ENCODE peak calls at places on chromosome 19, in ten cellular contexts. S is uterus, N is IMR-90, B is GM23248, K is heart left ventricle, T is Peyer's patch, D is hepatocyte, A is endothelial cell of umbilical vein, Q is esophagus squamous epithelium, X is lower lobe of right lung. J is an unnamed sample. For H3K9me3, the result is how much of the 10 kb centered on the place peaks cover.

GRCh38 chr19:30085394-30085793 is 143.4 kb downstream of the URI1 start:
- DNase-seq in T (no peak), N (no peak), S (no peak), Q (no peak), D (no peak), X (peak), B (no peak), K (no peak), A (no peak), J (no peak)

GRCh38 chr19:38142176-38143035 is 81.6 kb downstream of the DPF1 start:
- DNase-seq in T (peak), S (peak), K (peak), A (peak), D (peak), N (peak), Q (no peak), B (peak), X (no peak), J (peak)

GRCh38 chr19:13069415-13070369 is 33.0 kb downstream of the LYL1 start:
- DNase-seq in X (no peak), B (no peak), Q (no peak), S (no peak), K (no peak), T (no peak), A (peak), D (no peak), N (no peak), J (no peak)

GRCh38 chr19:4877753-4878490 is 10.5 kb upstream of the PLIN3 start:
- DNase-seq in T (no peak), X (no peak), B (no peak), K (no peak), D (no peak), S (no peak), Q (no peak), A (no peak), N (no peak), J (no peak)

GRCh38 chr19:43525836-43526771 is 897 bp downstream of the ETHE1 start:
- DNase-seq in D (peak), X (peak), A (peak), S (no peak), Q (no peak), T (peak), B (peak), N (peak), K (no peak), J (no peak)

GRCh38 chr19:51317381-51317780 is 5.9 kb downstream of the IGLON5 start:
- DNase-seq in B (no peak), Q (no peak), D (peak), S (no peak), X (no peak), N (no peak), A (no peak), K (no peak), T (peak), J (peak)

GRCh38 chr19:32339988-32340874 is 5.2 kb upstream of the ZNF507 start:
- DNase-seq in X (peak), K (peak), N (peak), B (peak), Q (no peak), D (peak), S (peak), A (peak), T (peak), J (peak)

GRCh38 chr19:16588089-16588823 is 16.0 kb upstream of the SLC35E1 start:
- DNase-seq in B (no peak), T (peak), X (no peak), Q (no peak), K (no peak), D (no peak), A (peak), N (peak), S (no peak), J (no peak)

GRCh38 chr19:42229855-42230331 is 9.8 kb downstream of the ZNF526 start:
- DNase-seq in T (no peak), N (peak), B (peak), Q (no peak), A (no peak), K (no peak), X (no peak), D (no peak), S (no peak), J (no peak)

GRCh38 chr19:4539697-4540581 is at the start of gene LRG1:
- DNase-seq in D (peak), Q (no peak), S (peak), X (peak), B (no peak), K (no peak), T (peak), N (no peak), A (peak), J (no peak)

GRCh38 chr19:14002571-14003278 is 3.4 kb downstream of the RFX1 start:
- DNase-seq in A (no peak), S (no peak), D (no peak), B (no peak), K (no peak), T (peak), X (peak), Q (no peak), N (no peak), J (no peak)

GRCh38 chr19:30236006-30236405 is 136.2 kb upstream of the ZNF536 start:
- DNase-seq in N (no peak), X (no peak), Q (no peak), K (no peak), A (no peak), B (no peak), T (no peak), S (no peak), D (no peak), J (no peak)

GRCh38 chr19:4970558-4971423 is 1.9 kb downstream of the KDM4B start:
- DNase-seq in T (no peak), B (peak), A (peak), D (no peak), N (no peak), X (no peak), K (no peak), S (no peak), Q (no peak), J (no peak)

GRCh38 chr19:33332248-33332647 is 29.9 kb upstream of the CEBPA start:
- DNase-seq in A (no peak), T (no peak), D (no peak), K (peak), N (no peak), X (peak), Q (no peak), S (no peak), B (no peak), J (no peak)

GRCh38 chr19:39398297-39398864 is 7.2 kb downstream of the MED29 start:
- DNase-seq in K (peak), A (no peak), T (peak), D (peak), N (peak), X (peak), S (peak), B (peak), Q (no peak), J (peak)

GRCh38 chr19:12996542-12997094 is 1.3 kb downstream of the NFIX start:
- DNase-seq in Q (no peak), N (peak), T (no peak), X (no peak), D (no peak), B (peak), A (peak), K (peak), S (no peak), J (peak)

GRCh38 chr19:44345969-44346368 is 10.5 kb downstream of the ZNF112 start:
- DNase-seq in B (no peak), X (no peak), T (no peak), Q (no peak), K (no peak), S (no peak), D (no peak), A (no peak), N (no peak), J (no peak)

GRCh38 chr19:1237754-1238372 is at the start of gene CBARP:
- DNase-seq in D (peak), T (peak), Q (no peak), X (no peak), B (peak), A (no peak), K (no peak), N (no peak), S (peak), J (peak)

GRCh38 chr19:52603558-52604207 is 33.6 kb downstream of the ZNF701 start:
- DNase-seq in K (no peak), Q (no peak), D (no peak), X (no peak), A (no peak), S (no peak), N (peak), B (peak), T (no peak), J (no peak)

GRCh38 chr19:246551-246950 is 44.7 kb downstream of the PLPP2 start:
- DNase-seq in A (no peak), B (no peak), D (peak), N (no peak), S (no peak), X (peak), T (no peak), K (no peak), Q (no peak), J (no peak)

GRCh38 chr19:39405930-39406655 is 554 bp upstream of the ZFP36 start:
- DNase-seq in A (no peak), B (peak), T (peak), X (no peak), N (no peak), D (no peak), S (no peak), K (no peak), Q (peak), J (no peak)

GRCh38 chr19:21568816-21569496 is 63.6 kb downstream of the ZNF429 start:
- DNase-seq in A (no peak), B (peak), Q (no peak), K (peak), D (no peak), X (peak), S (peak), N (peak), T (peak), J (peak)

GRCh38 chr19:48870048-48870447 is 1.6 kb upstream of the PLEKHA4 start:
- DNase-seq in T (no peak), D (no peak), X (no peak), N (no peak), A (no peak), Q (no peak), S (no peak), B (no peak), K (no peak), J (no peak)

GRCh38 chr19:48868196-48868886 is at the start of gene PLEKHA4:
- DNase-seq in K (peak), A (peak), D (peak), N (peak), Q (no peak), T (peak), X (peak), S (peak), B (peak), J (peak)

GRCh38 chr19:48867922-48868195 is 558 bp downstream of the PLEKHA4 start:
- DNase-seq in N (no peak), K (peak), T (no peak), S (no peak), X (no peak), A (no peak), B (no peak), D (no peak), Q (no peak), J (no peak)

GRCh38 chr19:48866692-48867091 is 1.7 kb downstream of the PLEKHA4 start:
- DNase-seq in A (no peak), D (no peak), N (no peak), X (no peak), B (peak), T (no peak), K (no peak), Q (no peak), S (no peak), J (no peak)

GRCh38 chr19:48867119-48867921 is 1.1 kb downstream of the PLEKHA4 start:
- DNase-seq in A (no peak), B (peak), T (no peak), N (no peak), K (no peak), X (no peak), Q (no peak), S (no peak), D (no peak), J (no peak)
- H3K4me3 ChIP-seq in A (no peak), B (peak), T (no peak), N (peak), K (no peak), X (peak), Q (peak), S (peak), D (no peak), J (peak)

GRCh38 chr19:9799162-9799561 is 19.7 kb downstream of the FBXL12 start:
- DNase-seq in T (no peak), N (no peak), K (no peak), A (no peak), B (no peak), X (no peak), S (no peak), Q (no peak), D (no peak), J (no peak)
- H3K9me3 ChIP-seq in T (under half), N (under half), K (under half), A (under half), B (under half), X (under half), S (under half), Q (under half), D (under half), J (under half)

GRCh38 chr19:47427241-47428176 is 8.2 kb upstream of the MEIS3 start:
- DNase-seq in T (peak), D (peak), A (peak), B (peak), S (peak), N (peak), Q (no peak), K (peak), X (peak), J (peak)
- H3K4me3 ChIP-seq in T (no peak), D (no peak), A (no peak), B (peak), S (peak), N (peak), Q (no peak), K (no peak), X (no peak), J (no peak)

DNA sequence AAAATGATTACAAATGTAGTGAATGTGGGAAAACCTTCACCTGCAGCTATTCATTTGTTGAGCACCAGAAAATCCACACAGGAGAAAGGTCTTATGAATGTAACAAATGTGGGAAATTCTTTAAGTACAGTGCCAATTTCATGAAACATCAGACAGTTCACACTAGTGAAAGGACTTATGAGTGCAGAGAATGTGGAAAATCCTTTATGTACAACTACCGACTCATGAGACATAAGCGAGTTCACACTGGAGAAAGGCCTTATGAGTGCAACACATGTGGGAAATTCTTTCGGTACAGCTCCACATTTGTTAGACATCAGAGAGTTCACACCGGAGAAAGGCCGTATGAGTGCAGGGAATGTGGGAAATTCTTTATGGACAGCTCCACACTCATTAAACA is 9.2 kb downstream of the ZNF548 start:
- DNase-seq in S (no peak), N (no peak), T (no peak), K (no peak), Q (no peak), D (no peak), X (no peak), A (no peak), B (no peak), J (no peak)
- H3K9me3 ChIP-seq in S (under half), N (under half), T (under half), K (under half), Q (under half), D (under half), X (under half), A (under half), B (under half), J (under half)

GRCh38 chr19:54660967-54661366 is 1.8 kb upstream of the LILRB4 start:
- DNase-seq in T (no peak), X (no peak), S (no peak), N (no peak), A (no peak), Q (no peak), D (no peak), K (no peak), B (no peak), J (no peak)

GRCh38 chr19:54660306-54660705 is 2.5 kb upstream of the LILRB4 start:
- DNase-seq in A (no peak), S (no peak), B (no peak), D (no peak), N (no peak), X (no peak), Q (no peak), T (no peak), K (no peak), J (no peak)

GRCh38 chr19:54665530-54665929 is 2.7 kb downstream of the LILRB4 start:
- DNase-seq in Q (no peak), B (no peak), K (no peak), A (no peak), T (no peak), D (no peak), X (no peak), S (no peak), N (no peak), J (no peak)

GRCh38 chr19:54662730-54663129 is at the start of gene LILRB4:
- DNase-seq in N (no peak), X (peak), A (no peak), Q (no peak), D (no peak), B (no peak), K (peak), S (no peak), T (peak), J (no peak)

DNA sequence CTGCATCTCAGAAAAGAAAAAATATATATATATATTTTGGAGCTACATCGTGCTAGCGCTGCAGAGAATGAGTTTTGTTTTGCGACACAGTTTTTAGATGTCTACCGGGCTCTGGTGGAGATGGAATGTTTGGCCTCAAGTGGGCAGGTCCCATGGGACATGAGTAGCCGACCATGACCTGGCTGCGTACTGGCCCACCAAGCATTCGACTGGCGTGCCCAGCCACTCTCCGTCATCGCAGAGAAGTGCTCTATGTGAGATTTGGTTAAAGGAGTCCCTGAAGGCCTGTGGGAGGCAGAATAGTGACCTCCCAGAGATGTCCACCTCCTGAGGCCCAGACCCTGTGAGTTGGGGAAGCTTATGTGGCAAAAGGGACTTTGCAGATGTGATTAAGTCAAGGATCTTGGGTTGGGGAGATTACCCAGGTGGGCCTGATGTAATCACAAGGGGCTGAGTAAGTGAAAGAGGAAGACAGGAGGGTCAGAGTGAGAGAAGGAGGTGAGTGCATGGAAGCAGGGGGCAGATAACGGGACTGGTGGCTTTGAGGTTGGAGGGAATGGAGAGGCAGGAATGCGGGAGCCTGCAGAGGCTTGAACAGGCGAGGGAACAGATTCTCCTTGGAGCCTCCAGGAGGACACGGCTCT is 817 bp upstream of the LILRB4 start:
- DNase-seq in A (no peak), K (no peak), Q (no peak), D (no peak), X (no peak), N (no peak), B (no peak), S (no peak), T (no peak), J (no peak)
- H3K4me3 ChIP-seq in A (no peak), K (no peak), Q (no peak), D (no peak), X (no peak), N (no peak), B (no peak), S (no peak), T (no peak), J (no peak)